ENCODE peak calls at places on chromosome 1, in eight cellular contexts. One of them, this sample, is unnamed.

GRCh38 chr1:187476671-187477070 is 647.9 kb downstream of the PLA2G4A start:
- DNase-seq in HCT116: no peak
- DNase-seq in left ventricle myocardium inferior: no peak
- DNase-seq in nephron progenitor cell: no peak
- DNase-seq in HFFc6: no peak
- DNase-seq in stomach: no peak
- DNase-seq in psoas muscle: no peak
- DNase-seq in neural crest cell: no peak
- DNase-seq in this sample: no peak

GRCh38 chr1:145690587-145691558 is 16.3 kb downstream of the PDZK1 start:
- DNase-seq in psoas muscle: no peak
- DNase-seq in HCT116: no peak
- DNase-seq in HFFc6: peak; percentile 63
- DNase-seq in left ventricle myocardium inferior: no peak
- DNase-seq in nephron progenitor cell: no peak
- DNase-seq in stomach: no peak
- DNase-seq in neural crest cell: no peak
- DNase-seq in this sample: peak; percentile 22

GRCh38 chr1:96519851-96520281 is 201.7 kb upstream of the PTBP2 start:
- DNase-seq in neural crest cell: peak; percentile 6
- DNase-seq in stomach: no peak
- DNase-seq in left ventricle myocardium inferior: no peak
- DNase-seq in HFFc6: no peak
- DNase-seq in nephron progenitor cell: peak; percentile 50
- DNase-seq in HCT116: no peak
- DNase-seq in psoas muscle: no peak
- DNase-seq in this sample: no peak

GRCh38 chr1:2468041-2468472 is 8.0 kb upstream of the PLCH2 start:
- DNase-seq in nephron progenitor cell: peak; percentile 94
- DNase-seq in neural crest cell: peak; percentile 65
- DNase-seq in stomach: no peak
- DNase-seq in HCT116: no peak
- DNase-seq in left ventricle myocardium inferior: no peak
- DNase-seq in HFFc6: peak; percentile 2
- DNase-seq in psoas muscle: no peak
- DNase-seq in this sample: no peak

GRCh38 chr1:45617618-45618017 is 6.2 kb downstream of the CCDC17 start:
- DNase-seq in nephron progenitor cell: no peak
- DNase-seq in psoas muscle: no peak
- DNase-seq in neural crest cell: no peak
- DNase-seq in HFFc6: peak; percentile 67
- DNase-seq in stomach: no peak
- DNase-seq in HCT116: no peak
- DNase-seq in left ventricle myocardium inferior: no peak
- DNase-seq in this sample: no peak

GRCh38 chr1:204573563-204573925 is 57.3 kb downstream of the MDM4 start:
- DNase-seq in stomach: no peak
- DNase-seq in left ventricle myocardium inferior: no peak
- DNase-seq in HFFc6: peak; percentile 26
- DNase-seq in psoas muscle: no peak
- DNase-seq in nephron progenitor cell: no peak
- DNase-seq in neural crest cell: no peak
- DNase-seq in HCT116: no peak
- DNase-seq in this sample: no peak

GRCh38 chr1:10573446-10573845 is 98.7 kb downstream of the PEX14 start:
- DNase-seq in left ventricle myocardium inferior: no peak
- DNase-seq in HCT116: no peak
- DNase-seq in HFFc6: peak; percentile 41
- DNase-seq in stomach: no peak
- DNase-seq in psoas muscle: no peak
- DNase-seq in nephron progenitor cell: no peak
- DNase-seq in neural crest cell: no peak
- DNase-seq in this sample: no peak

GRCh38 chr1:182520746-182521145 is 68.3 kb downstream of the RNASEL start:
- DNase-seq in psoas muscle: no peak
- DNase-seq in neural crest cell: no peak
- DNase-seq in HFFc6: no peak
- DNase-seq in HCT116: no peak
- DNase-seq in nephron progenitor cell: no peak
- DNase-seq in stomach: no peak
- DNase-seq in left ventricle myocardium inferior: no peak
- DNase-seq in this sample: no peak

GRCh38 chr1:212488436-212489283 is 55.9 kb downstream of the NENF start:
- DNase-seq in psoas muscle: peak; percentile 62
- DNase-seq in HCT116: no peak
- DNase-seq in nephron progenitor cell: no peak
- DNase-seq in stomach: peak; percentile 60
- DNase-seq in neural crest cell: no peak
- DNase-seq in HFFc6: no peak
- DNase-seq in left ventricle myocardium inferior: no peak
- DNase-seq in this sample: peak; percentile 36

GRCh38 chr1:203504400-203505250 is 10.7 kb downstream of the OPTC start:
- DNase-seq in stomach: peak; percentile 91
- DNase-seq in nephron progenitor cell: peak; percentile 87
- DNase-seq in left ventricle myocardium inferior: peak; percentile 80
- DNase-seq in HCT116: peak; percentile 70
- DNase-seq in neural crest cell: peak; percentile 91
- DNase-seq in HFFc6: peak; percentile 69
- DNase-seq in psoas muscle: peak; percentile 88
- DNase-seq in this sample: peak; percentile 34

GRCh38 chr1:23592209-23592905 is 33.1 kb upstream of the ID3 start:
- DNase-seq in left ventricle myocardium inferior: no peak
- DNase-seq in nephron progenitor cell: no peak
- DNase-seq in psoas muscle: no peak
- DNase-seq in neural crest cell: no peak
- DNase-seq in HCT116: no peak
- DNase-seq in HFFc6: no peak
- DNase-seq in stomach: no peak
- DNase-seq in this sample: no peak

GRCh38 chr1:23590058-23590783 is 30.9 kb upstream of the ID3 start:
- DNase-seq in nephron progenitor cell: no peak
- DNase-seq in HCT116: no peak
- DNase-seq in psoas muscle: no peak
- DNase-seq in left ventricle myocardium inferior: no peak
- DNase-seq in neural crest cell: no peak
- DNase-seq in stomach: no peak
- DNase-seq in HFFc6: no peak
- DNase-seq in this sample: no peak

GRCh38 chr1:23593556-23594148 is 34.4 kb upstream of the ID3 start:
- DNase-seq in stomach: no peak
- DNase-seq in psoas muscle: peak; percentile 62
- DNase-seq in HFFc6: no peak
- DNase-seq in HCT116: no peak
- DNase-seq in left ventricle myocardium inferior: no peak
- DNase-seq in neural crest cell: no peak
- DNase-seq in nephron progenitor cell: no peak
- DNase-seq in this sample: no peak

GRCh38 chr1:23593042-23593521 is 33.8 kb upstream of the ID3 start:
- DNase-seq in left ventricle myocardium inferior: no peak
- DNase-seq in nephron progenitor cell: no peak
- DNase-seq in HCT116: no peak
- DNase-seq in stomach: no peak
- DNase-seq in HFFc6: no peak
- DNase-seq in neural crest cell: no peak
- DNase-seq in psoas muscle: no peak
- DNase-seq in this sample: no peak

DNA sequence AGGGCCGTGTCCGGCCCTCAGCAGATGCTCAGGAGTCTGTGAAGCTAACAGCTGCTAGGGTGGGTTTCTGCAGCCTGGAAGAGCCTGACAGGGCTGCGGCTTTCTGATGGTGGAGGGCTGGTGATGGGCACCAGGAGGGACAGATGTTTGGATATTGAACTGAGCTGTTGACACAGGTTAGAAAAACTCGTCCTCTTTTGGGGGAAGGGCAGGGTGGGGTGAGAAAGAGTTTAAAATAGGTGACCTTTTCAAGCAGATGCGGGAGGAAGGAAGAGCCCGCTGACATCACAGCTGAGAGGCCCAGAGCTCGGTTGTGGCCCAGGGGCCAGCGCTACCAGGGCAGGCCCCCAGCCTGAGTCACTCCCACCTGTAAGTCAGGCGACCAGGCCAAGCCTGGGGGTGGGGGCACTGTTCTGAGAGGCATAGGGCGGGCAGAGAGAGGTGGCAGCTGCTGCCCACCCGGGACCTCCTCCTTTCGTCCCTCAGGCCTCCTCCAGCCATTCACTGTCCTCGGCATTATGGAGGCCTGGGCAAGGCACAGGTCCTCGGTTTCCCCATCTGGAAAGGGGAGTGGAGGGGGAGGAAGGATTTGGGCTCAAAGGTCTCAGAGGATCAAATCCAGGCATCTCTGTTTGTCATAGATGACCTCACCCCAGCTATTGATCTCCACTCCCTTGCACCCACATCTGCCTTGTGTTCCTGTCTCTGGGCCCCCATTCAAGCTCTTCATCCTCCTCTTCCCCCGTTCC is 32.3 kb upstream of the ID3 start:
- DNase-seq in neural crest cell: no peak
- DNase-seq in nephron progenitor cell: no peak
- DNase-seq in left ventricle myocardium inferior: no peak
- DNase-seq in HFFc6: no peak
- DNase-seq in stomach: no peak
- DNase-seq in psoas muscle: peak; percentile 62
- DNase-seq in HCT116: no peak
- DNase-seq in this sample: no peak
- TF ChIP-seq CTCF in neural crest cell: no peak
- TF ChIP-seq CTCF in nephron progenitor cell: no peak
- TF ChIP-seq CTCF in left ventricle myocardium inferior: no peak
- TF ChIP-seq CTCF in HFFc6: no peak
- TF ChIP-seq CTCF in stomach: no peak
- TF ChIP-seq CTCF in psoas muscle: no peak
- TF ChIP-seq CTCF in HCT116: no peak
- TF ChIP-seq CTCF in this sample: no peak

DNA sequence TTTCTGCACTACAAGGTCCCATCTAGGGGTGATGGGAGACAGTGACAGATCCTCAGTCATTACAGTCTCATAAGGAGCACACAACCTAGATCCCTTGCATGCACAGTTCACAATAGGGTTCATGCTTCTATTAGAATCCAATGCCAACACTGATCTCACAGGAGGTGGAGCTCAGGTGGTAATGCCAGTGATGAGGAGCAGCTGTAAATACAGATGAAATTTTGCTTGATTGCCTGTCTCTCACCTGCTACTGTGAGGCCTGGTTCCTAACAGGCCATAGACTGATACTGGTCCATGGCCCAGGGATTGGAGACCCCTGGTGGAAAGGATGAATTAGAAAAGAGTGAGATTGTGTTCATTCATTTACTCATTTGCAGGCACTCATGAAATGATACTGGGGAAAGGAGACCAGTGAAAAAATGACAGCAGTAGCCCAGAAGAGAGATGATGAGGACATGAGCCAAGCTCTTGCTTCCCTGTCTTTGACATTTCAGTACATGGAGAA is 251.6 kb upstream of the DUSP10 start:
- DNase-seq in psoas muscle: no peak
- DNase-seq in stomach: no peak
- DNase-seq in nephron progenitor cell: no peak
- DNase-seq in neural crest cell: no peak
- DNase-seq in left ventricle myocardium inferior: no peak
- DNase-seq in HFFc6: no peak
- DNase-seq in HCT116: no peak
- DNase-seq in this sample: no peak
- TF ChIP-seq CTCF in psoas muscle: no peak
- TF ChIP-seq CTCF in stomach: no peak
- TF ChIP-seq CTCF in nephron progenitor cell: no peak
- TF ChIP-seq CTCF in neural crest cell: no peak
- TF ChIP-seq CTCF in left ventricle myocardium inferior: no peak
- TF ChIP-seq CTCF in HFFc6: peak; percentile 36
- TF ChIP-seq CTCF in HCT116: peak; percentile 3
- TF ChIP-seq CTCF in this sample: no peak

GRCh38 chr1:31762726-31763670 is 1.1 kb downstream of the ADGRB2 start:
- DNase-seq in nephron progenitor cell: peak; percentile 89
- DNase-seq in neural crest cell: peak; percentile 76
- DNase-seq in HFFc6: peak; percentile 33
- DNase-seq in stomach: peak; percentile 80
- DNase-seq in HCT116: no peak
- DNase-seq in left ventricle myocardium inferior: peak; percentile 60
- DNase-seq in psoas muscle: peak; percentile 83
- DNase-seq in this sample: no peak

GRCh38 chr1:31763671-31764306 is 351 bp downstream of the ADGRB2 start:
- DNase-seq in nephron progenitor cell: peak; percentile 62
- DNase-seq in HCT116: no peak
- DNase-seq in neural crest cell: no peak
- DNase-seq in HFFc6: no peak
- DNase-seq in left ventricle myocardium inferior: no peak
- DNase-seq in stomach: no peak
- DNase-seq in psoas muscle: peak; percentile 38
- DNase-seq in this sample: no peak

GRCh38 chr1:31765041-31765467 is 914 bp upstream of the ADGRB2 start:
- DNase-seq in HFFc6: no peak
- DNase-seq in psoas muscle: no peak
- DNase-seq in nephron progenitor cell: peak; percentile 59
- DNase-seq in left ventricle myocardium inferior: no peak
- DNase-seq in stomach: no peak
- DNase-seq in neural crest cell: peak; percentile 49
- DNase-seq in HCT116: no peak
- DNase-seq in this sample: no peak

GRCh38 chr1:31765516-31765915 is 1.4 kb upstream of the ADGRB2 start:
- DNase-seq in psoas muscle: peak; percentile 40
- DNase-seq in neural crest cell: no peak
- DNase-seq in HCT116: no peak
- DNase-seq in left ventricle myocardium inferior: no peak
- DNase-seq in nephron progenitor cell: no peak
- DNase-seq in HFFc6: no peak
- DNase-seq in stomach: no peak
- DNase-seq in this sample: no peak

DNA sequence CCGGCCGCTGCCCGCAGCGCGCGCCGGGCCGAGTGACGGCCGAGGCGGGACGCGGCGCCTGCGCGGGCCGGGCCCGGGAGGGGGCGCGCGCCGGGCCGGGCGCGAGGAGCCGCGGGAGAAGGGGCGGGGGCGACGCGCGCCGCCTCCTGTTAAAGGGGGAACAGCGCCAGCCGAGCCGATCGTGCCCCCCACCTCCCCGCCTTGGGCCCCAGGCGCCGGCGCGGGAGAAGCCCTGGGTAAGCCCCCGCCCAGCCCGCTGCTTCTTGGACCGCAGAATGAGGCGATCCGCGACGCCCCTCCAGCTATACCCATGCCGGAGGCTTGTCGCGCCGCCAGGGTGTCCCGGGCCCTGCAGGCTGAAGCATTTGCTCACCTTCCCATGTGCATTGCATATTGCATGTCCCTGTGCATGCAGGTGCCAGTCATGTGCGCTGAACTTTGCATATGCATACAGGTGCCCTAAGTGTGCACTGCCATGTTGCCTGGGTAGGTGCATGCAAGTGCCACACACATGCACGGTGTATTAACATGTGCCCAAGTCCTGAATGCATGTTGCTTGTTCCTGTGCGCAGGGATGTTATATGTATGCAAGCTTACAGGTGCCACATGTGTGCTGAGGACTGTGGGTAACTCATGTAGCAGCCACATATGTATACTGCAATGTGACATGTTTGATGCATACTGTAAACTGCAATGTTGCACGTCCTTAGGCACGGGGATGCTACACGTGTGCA is at the start of gene ADGRB2:
- DNase-seq in nephron progenitor cell: peak; percentile 65
- DNase-seq in HFFc6: no peak
- DNase-seq in left ventricle myocardium inferior: no peak
- DNase-seq in stomach: no peak
- DNase-seq in psoas muscle: peak; percentile 48
- DNase-seq in HCT116: no peak
- DNase-seq in neural crest cell: peak; percentile 45
- DNase-seq in this sample: no peak
- TF ChIP-seq CTCF in nephron progenitor cell: no peak
- TF ChIP-seq CTCF in HFFc6: no peak
- TF ChIP-seq CTCF in left ventricle myocardium inferior: peak; percentile 18
- TF ChIP-seq CTCF in stomach: no peak
- TF ChIP-seq CTCF in psoas muscle: no peak
- TF ChIP-seq CTCF in HCT116: no peak
- TF ChIP-seq CTCF in neural crest cell: peak; percentile 33
- TF ChIP-seq CTCF in this sample: no peak

GRCh38 chr1:97668945-97669344 is 251.9 kb downstream of the DPYD start:
- DNase-seq in neural crest cell: no peak
- DNase-seq in HFFc6: peak; percentile 6
- DNase-seq in psoas muscle: no peak
- DNase-seq in left ventricle myocardium inferior: no peak
- DNase-seq in stomach: no peak
- DNase-seq in nephron progenitor cell: no peak
- DNase-seq in HCT116: peak; percentile 16
- DNase-seq in this sample: no peak
- TF ChIP-seq CTCF in neural crest cell: no peak
- TF ChIP-seq CTCF in HFFc6: peak; percentile 66
- TF ChIP-seq CTCF in psoas muscle: no peak
- TF ChIP-seq CTCF in left ventricle myocardium inferior: peak; percentile 42
- TF ChIP-seq CTCF in stomach: no peak
- TF ChIP-seq CTCF in nephron progenitor cell: no peak
- TF ChIP-seq CTCF in HCT116: peak; percentile 24
- TF ChIP-seq CTCF in this sample: peak; percentile 4

This sample was measured in GM12864.